ENCODE peak calls at places on chromosomes 16 and 17, in seven cellular contexts. M is HFFc6; U is activated naive CD4-positive, alpha-beta T cell treated with anti-CD3 and anti-CD28 coated beads for 36 hours; R is effector memory CD8-positive, alpha-beta T cell; N is Calu3; T is dorsolateral prefrontal cortex; L is progenitor cell of endocrine pancreas. F is an unnamed sample.

GRCh38 chr17:31225831-31226230 is 71.2 kb downstream of the OMG start:
- DNase-seq in M (no peak), U (no peak), R (no peak), N (no peak), T (no peak), L (no peak), F (no peak)

GRCh38 chr17:58318065-58318481 is 10.5 kb downstream of the TSPOAP1 start:
- DNase-seq in M (no peak), U (peak), R (no peak), N (no peak), T (no peak), L (no peak), F (no peak)

GRCh38 chr17:76275382-76276068 is 10.4 kb downstream of the UBALD2 start:
- DNase-seq in M (no peak), U (no peak), R (no peak), N (no peak), T (no peak), L (no peak), F (no peak)

GRCh38 chr17:42224651-42225050 is 30.4 kb upstream of the GHDC start:
- DNase-seq in M (no peak), U (no peak), R (no peak), N (no peak), T (no peak), L (no peak), F (no peak)

GRCh38 chr16:22886908-22887307 is 72.9 kb downstream of the HS3ST2 start:
- DNase-seq in M (no peak), U (no peak), R (no peak), N (no peak), T (no peak), L (no peak), F (no peak)

GRCh38 chr17:29565643-29566472 is 979 bp downstream of the ABHD15 start:
- DNase-seq in M (no peak), U (peak), R (peak), N (peak), T (no peak), L (no peak), F (peak)

GRCh38 chr17:44688675-44689491 is 693 bp downstream of the CCDC43 start:
- DNase-seq in M (no peak), U (peak), R (peak), N (no peak), T (no peak), L (peak), F (no peak)

GRCh38 chr16:86498661-86499493 is 11.4 kb upstream of the FOXF1 start:
- DNase-seq in M (no peak), U (no peak), R (no peak), N (no peak), T (no peak), L (no peak), F (no peak)

GRCh38 chr17:57518587-57519118 is 226.4 kb downstream of the CCDC182 start:
- DNase-seq in M (no peak), U (no peak), R (no peak), N (no peak), T (no peak), L (no peak), F (no peak)

GRCh38 chr17:29376667-29377268 is 13.4 kb upstream of the TAOK1 start:
- DNase-seq in M (peak), U (no peak), R (no peak), N (no peak), T (peak), L (no peak), F (peak)